ENCODE peak calls at places on chromosomes 2 and 18, in five cellular contexts. O, X, Y, D and Q are unnamed samples.

GRCh38 chr2:224882291-224883171 is 159.7 kb downstream of the DOCK10 start:
- DNase-seq in O (peak), X (peak), Y (peak), D (no peak), Q (no peak)

GRCh38 chr2:61359058-61359457 is 111.8 kb downstream of the USP34 start:
- DNase-seq in O (no peak), X (no peak), Y (no peak), D (no peak), Q (no peak)

GRCh38 chr2:204491528-204491927 is 53.7 kb upstream of the PARD3B start:
- DNase-seq in O (peak), X (peak), Y (peak), D (no peak), Q (no peak)

GRCh38 chr2:14587119-14587518 is 45.4 kb upstream of the LRATD1 start:
- DNase-seq in O (no peak), X (no peak), Y (peak), D (no peak), Q (no peak)

GRCh38 chr2:178277741-178278197 is 83.5 kb downstream of the OSBPL6 start:
- DNase-seq in O (no peak), X (peak), Y (peak), D (no peak), Q (no peak)

GRCh38 chr2:140988597-140988996 is 1142.2 kb downstream of the LRP1B start:
- DNase-seq in O (no peak), X (no peak), Y (peak), D (no peak), Q (no peak)

GRCh38 chr18:23828426-23828825 is 139.2 kb downstream of the LAMA3 start:
- DNase-seq in O (peak), X (peak), Y (peak), D (peak), Q (no peak)

GRCh38 chr2:95530734-95531133 is 46.2 kb upstream of the TRIM43B start:
- DNase-seq in O (no peak), X (peak), Y (peak), D (peak), Q (no peak)

GRCh38 chr18:78979058-78979680 is 449 bp upstream of the SALL3 start:
- DNase-seq in O (no peak), X (no peak), Y (peak), D (no peak), Q (no peak)

GRCh38 chr2:55672630-55673029 is 21.0 kb downstream of the PNPT1 start:
- DNase-seq in O (no peak), X (no peak), Y (no peak), D (no peak), Q (no peak)

GRCh38 chr18:46301571-46301970 is 197.4 kb downstream of the HAUS1 start:
- DNase-seq in O (no peak), X (no peak), Y (no peak), D (no peak), Q (no peak)

GRCh38 chr2:42127425-42128424 is 41.4 kb upstream of the EML4 start:
- DNase-seq in O (no peak), X (no peak), Y (no peak), D (peak), Q (no peak)

GRCh38 chr18:45151645-45152044 is 463.6 kb upstream of the SLC14A2 start:
- DNase-seq in O (no peak), X (no peak), Y (no peak), D (no peak), Q (no peak)

GRCh38 chr2:160214461-160215055 is 14.5 kb upstream of the ITGB6 start:
- DNase-seq in O (peak), X (no peak), Y (peak), D (no peak), Q (no peak)

GRCh38 chr2:232988444-232988843 is 24.6 kb downstream of the NGEF start:
- DNase-seq in O (peak), X (peak), Y (peak), D (no peak), Q (no peak)

GRCh38 chr2:28697602-28698149 is 54.0 kb upstream of the PPP1CB start:
- DNase-seq in O (no peak), X (peak), Y (no peak), D (no peak), Q (no peak)

GRCh38 chr2:116510117-116510671 is 1304.3 kb upstream of the DDX18 start:
- DNase-seq in O (no peak), X (peak), Y (no peak), D (peak), Q (peak)

GRCh38 chr2:172329404-172330059 is 97.9 kb upstream of the ITGA6 start:
- DNase-seq in O (no peak), X (no peak), Y (no peak), D (no peak), Q (no peak)

GRCh38 chr2:67394734-67395133 is 2.4 kb upstream of the ETAA1 start:
- DNase-seq in O (no peak), X (no peak), Y (peak), D (no peak), Q (no peak)

GRCh38 chr2:85988210-85988913 is 99.6 kb upstream of the ST3GAL5 start:
- DNase-seq in O (no peak), X (no peak), Y (no peak), D (no peak), Q (no peak)

GRCh38 chr18:76354348-76354747 is 140.7 kb downstream of the ZNF516 start:
- DNase-seq in O (no peak), X (peak), Y (peak), D (no peak), Q (no peak)

GRCh38 chr18:28005164-28005563 is 171.8 kb downstream of the CDH2 start:
- DNase-seq in O (no peak), X (no peak), Y (no peak), D (no peak), Q (no peak)

GRCh38 chr18:45379903-45380302 is 235.4 kb upstream of the SLC14A2 start:
- DNase-seq in O (no peak), X (no peak), Y (peak), D (no peak), Q (no peak)

GRCh38 chr18:42437646-42438045 is 482.6 kb downstream of the PIK3C3 start:
- DNase-seq in O (no peak), X (no peak), Y (peak), D (no peak), Q (no peak)

GRCh38 chr2:31748041-31748440 is 167.3 kb upstream of the SRD5A2 start:
- DNase-seq in O (no peak), X (no peak), Y (no peak), D (no peak), Q (no peak)

GRCh38 chr2:233829193-233830110 is 24.9 kb downstream of the HJURP start:
- DNase-seq in O (no peak), X (no peak), Y (no peak), D (no peak), Q (no peak)

GRCh38 chr18:3869848-3870247 is 419.9 kb downstream of the TGIF1 start:
- DNase-seq in O (peak), X (peak), Y (peak), D (no peak), Q (no peak)
- TF ChIP-seq CTCF in O (peak), X (peak), Y (peak), D (no peak), Q (no peak)

GRCh38 chr2:121575800-121576199 is 45.1 kb downstream of the RNU4ATAC start:
- DNase-seq in O (no peak), X (no peak), Y (no peak), D (no peak), Q (no peak)
- TF ChIP-seq CTCF in O (no peak), X (no peak), Y (no peak), D (no peak), Q (no peak)

GRCh38 chr2:99615247-99615771 is 125.5 kb upstream of the REV1 start:
- DNase-seq in O (no peak), X (peak), Y (no peak), D (no peak), Q (no peak)
- TF ChIP-seq CTCF in O (no peak), X (peak), Y (no peak), D (no peak), Q (no peak)

DNA sequence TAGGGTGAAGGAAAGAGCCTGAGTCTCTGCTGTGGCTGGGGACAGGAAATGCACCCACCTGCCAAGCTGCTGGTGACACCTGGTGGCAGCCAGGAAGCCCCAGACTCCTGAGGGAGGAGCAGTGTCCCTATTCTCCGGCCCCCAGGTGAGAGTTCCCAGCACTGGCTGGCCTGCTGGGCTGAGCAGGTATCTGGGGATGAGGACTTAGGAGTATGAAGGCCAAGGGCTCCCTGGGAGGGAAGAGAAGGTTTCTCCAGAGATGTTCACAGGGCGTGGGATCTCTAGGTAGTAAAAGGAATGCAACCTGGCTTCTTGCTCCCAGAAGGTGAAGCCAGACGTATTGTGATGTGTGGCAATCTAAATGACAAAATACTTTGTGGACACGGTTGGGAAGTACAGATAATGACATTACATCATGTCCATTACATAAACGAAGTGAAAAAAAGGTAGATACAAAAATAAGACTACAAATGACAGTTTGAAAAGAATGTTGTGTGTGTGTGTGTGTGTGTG is 75.8 kb upstream of the SLC1A4 start:
- DNase-seq in O (no peak), X (no peak), Y (no peak), D (no peak), Q (no peak)
- TF ChIP-seq CTCF in O (peak), X (no peak), Y (no peak), D (peak), Q (no peak)

GRCh38 chr2:38066415-38066814 is 9.5 kb downstream of the CYP1B1 start:
- DNase-seq in O (no peak), X (no peak), Y (no peak), D (no peak), Q (no peak)
- TF ChIP-seq CTCF in O (no peak), X (no peak), Y (no peak), D (no peak), Q (no peak)

DNA sequence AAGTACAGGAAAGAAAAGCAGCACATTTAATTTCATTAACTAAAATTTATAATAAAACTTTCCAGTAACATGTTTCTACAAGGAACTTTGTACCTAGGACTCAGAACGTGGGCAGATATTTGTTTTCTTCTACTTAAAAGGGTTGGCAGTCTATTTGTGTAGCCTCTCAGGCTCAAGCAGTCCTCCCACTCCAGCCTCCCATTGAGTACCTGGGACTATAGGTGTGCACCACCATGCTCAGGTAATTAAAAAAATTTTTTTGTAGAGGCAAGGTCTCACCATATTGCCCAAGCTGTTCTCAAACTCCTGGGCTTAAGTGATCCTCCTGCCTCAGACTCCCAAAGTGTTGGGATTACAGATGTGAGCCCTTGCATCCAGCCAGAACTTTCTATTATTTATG is 36.8 kb downstream of the UGP2 start:
- DNase-seq in O (no peak), X (no peak), Y (no peak), D (no peak), Q (no peak)
- TF ChIP-seq CTCF in O (no peak), X (no peak), Y (no peak), D (no peak), Q (no peak)

DNA sequence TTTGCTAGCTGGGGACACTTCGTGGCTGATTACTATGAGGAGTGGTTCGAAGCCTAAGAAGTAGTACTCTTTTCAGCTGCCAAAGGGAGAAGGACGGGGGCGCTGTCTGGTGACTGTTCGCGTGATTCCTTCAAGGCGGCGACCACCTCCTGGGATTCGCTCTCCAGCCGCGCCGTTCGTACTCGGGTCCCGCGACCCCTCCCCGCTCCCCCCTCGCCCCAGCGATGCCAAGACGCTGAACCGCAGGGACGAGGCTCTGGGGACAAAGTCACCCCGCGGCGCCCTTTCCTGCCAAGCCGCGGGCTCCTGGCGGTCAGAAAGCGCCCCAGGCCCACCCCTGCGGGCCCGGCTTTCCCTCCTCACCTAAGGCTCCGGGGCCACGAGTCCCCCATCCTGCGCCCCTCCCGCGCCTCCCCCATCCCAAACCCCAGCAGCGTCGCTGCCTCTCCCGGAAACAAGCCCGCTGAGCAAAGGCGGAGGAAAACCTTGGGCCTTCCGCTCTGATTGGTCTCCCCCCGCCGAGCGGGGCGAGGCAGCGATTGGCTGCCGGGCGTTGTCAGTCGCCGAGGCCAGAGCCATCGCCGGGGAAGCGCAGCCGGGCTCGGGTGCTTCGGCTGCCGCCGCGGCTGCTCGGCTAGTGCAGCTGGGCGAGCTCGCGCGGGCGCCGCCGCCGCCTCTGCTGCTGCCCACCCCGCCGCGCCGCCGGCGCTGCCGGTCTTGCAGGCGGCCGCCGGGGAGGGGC is 404.3 kb downstream of the XIRP2 start:
- DNase-seq in O (peak), X (peak), Y (peak), D (peak), Q (peak)
- TF ChIP-seq CTCF in O (no peak), X (peak), Y (peak), D (no peak), Q (no peak)